ENCODE peak calls at places on chromosomes 6 and 20, in four cellular contexts. A is HEK293T; Y is NCI-H2107; S is stimulated activated CD4-positive, alpha-beta T cell treated with anti-CD3 and anti-CD28 coated beads, Interleukin-1b, Interleukin-23, amount 100 ng/mL, for 1 hour. M is an unnamed sample.

GRCh38 chr6:65350525-65350924 is 356.5 kb downstream of the EYS start:
- DNase-seq in S (no peak), Y (no peak), A (no peak), M (no peak)

GRCh38 chr6:151209071-151209831 is 30.5 kb upstream of the AKAP12 start:
- DNase-seq in S (no peak), Y (peak; percentile 43), A (no peak), M (no peak)

GRCh38 chr6:4885534-4885933 is 109.3 kb downstream of the CDYL start:
- DNase-seq in Y (no peak), A (no peak), S (no peak), M (no peak)

GRCh38 chr6:163572612-163573011 is 158.1 kb downstream of the QKI start:
- DNase-seq in A (no peak), S (no peak), Y (no peak), M (no peak)

GRCh38 chr6:142820336-142821016 is 124.5 kb downstream of the HIVEP2 start:
- DNase-seq in S (no peak), A (no peak), Y (no peak), M (no peak)

GRCh38 chr20:23013429-23013828 is 21.7 kb upstream of the SSTR4 start:
- DNase-seq in S (no peak), Y (no peak), A (no peak), M (no peak)

GRCh38 chr6:87944541-87944954 is 103.1 kb upstream of the SPACA1 start:
- DNase-seq in S (no peak), Y (no peak), A (peak; percentile 54), M (peak; percentile 79)

GRCh38 chr6:102068349-102068748 is 674.8 kb downstream of the GRIK2 start:
- DNase-seq in Y (no peak), S (no peak), A (no peak), M (no peak)

GRCh38 chr6:128648022-128648598 is 127.7 kb upstream of the PTPRK start:
- DNase-seq in A (no peak), S (no peak), Y (no peak), M (no peak)

GRCh38 chr6:26311012-26311384 is 54.0 kb upstream of the BTN3A2 start:
- DNase-seq in S (no peak), A (no peak), Y (no peak), M (no peak)

GRCh38 chr6:133991096-133991593 is 38.1 kb downstream of the TBPL1 start:
- DNase-seq in A (no peak), S (no peak), Y (no peak), M (peak; percentile 43)

GRCh38 chr6:21999012-21999528 is 297.8 kb downstream of the PRL start:
- DNase-seq in Y (no peak), S (no peak), A (no peak), M (peak; percentile 7)

GRCh38 chr6:3578981-3579380 is 122.1 kb upstream of the SLC22A23 start:
- DNase-seq in S (no peak), Y (no peak), A (no peak), M (no peak)

GRCh38 chr6:170037541-170038250 is 253.2 kb downstream of the DLL1 start:
- DNase-seq in S (no peak), Y (no peak), A (no peak), M (peak; percentile 64)

GRCh38 chr6:44237813-44238433 is 9.0 kb upstream of the HSP90AB1 start:
- DNase-seq in A (peak; percentile 86), Y (no peak), S (no peak), M (peak; percentile 88)

GRCh38 chr20:51206032-51206662 is 183.2 kb upstream of the KCNG1 start:
- DNase-seq in A (no peak), Y (no peak), S (no peak), M (no peak)

GRCh38 chr6:113842165-113842564 is 15.0 kb upstream of the MARCKS start:
- DNase-seq in S (no peak), Y (no peak), A (no peak), M (no peak)

GRCh38 chr6:36131517-36132220 is 1.4 kb downstream of the MAPK13 start:
- DNase-seq in Y (no peak), S (no peak), A (no peak), M (peak; percentile 45)

GRCh38 chr20:23180451-23180921 is 94.4 kb upstream of the CD93 start:
- DNase-seq in A (no peak), S (no peak), Y (no peak), M (no peak)

GRCh38 chr6:166939276-166939816 is 17.0 kb downstream of the RNASET2 start:
- DNase-seq in Y (no peak), S (no peak), A (no peak), M (no peak)

GRCh38 chr6:107360476-107360875 is 98.9 kb downstream of the PDSS2 start:
- DNase-seq in S (no peak), A (no peak), Y (no peak), M (no peak)

GRCh38 chr6:142058216-142058925 is 74.4 kb upstream of the GJE1 start:
- DNase-seq in S (no peak), A (no peak), Y (no peak), M (no peak)

GRCh38 chr20:2005359-2005758 is 11.5 kb upstream of the PDYN start:
- DNase-seq in Y (no peak), A (no peak), S (no peak), M (no peak)

GRCh38 chr6:69622924-69623323 is 173.9 kb downstream of the LMBRD1 start:
- DNase-seq in S (no peak), Y (no peak), A (no peak), M (no peak)

GRCh38 chr20:37270586-37271420 is 9.2 kb upstream of the GHRH start:
- DNase-seq in S (no peak), A (no peak), Y (no peak), M (no peak)

GRCh38 chr6:33433560-33434191 is 13.8 kb downstream of the SYNGAP1 start:
- DNase-seq in A (no peak), Y (no peak), S (no peak), M (peak; percentile 59)

GRCh38 chr6:137223370-137224131 is 4.4 kb upstream of the IFNGR1 start:
- DNase-seq in S (no peak), Y (no peak), A (no peak), M (no peak)